ENCODE peak calls at places on chromosomes 1 and 21, in four cellular contexts. A, I, R and W are unnamed samples.

GRCh38 chr1:32393832-32394140 is 455 bp downstream of the BSDC1 start:
- DNase-seq in I (peak; percentile 67), A (peak; percentile 59), R (peak; percentile 52), W (no peak)

GRCh38 chr1:240031009-240031408 is 60.7 kb upstream of the FMN2 start:
- DNase-seq in R (peak; percentile 81), I (no peak), A (no peak), W (peak; percentile 71)

GRCh38 chr1:109925159-109925990 is 14.7 kb downstream of the CSF1 start:
- DNase-seq in R (no peak), I (no peak), A (no peak), W (no peak)

GRCh38 chr1:61198554-61198953 is 116.2 kb downstream of the NFIA start:
- DNase-seq in I (peak; percentile 68), A (no peak), R (no peak), W (no peak)

GRCh38 chr1:25006770-25007169 is 76.7 kb upstream of the RUNX3 start:
- DNase-seq in A (peak; percentile 50), R (no peak), I (no peak), W (no peak)

GRCh38 chr1:51976831-51977602 is 13.5 kb downstream of the RAB3B start:
- DNase-seq in I (no peak), A (peak; percentile 32), R (no peak), W (no peak)

GRCh38 chr1:210376836-210377377 is 48.2 kb downstream of the HHAT start:
- DNase-seq in I (no peak), R (no peak), A (no peak), W (no peak)

GRCh38 chr1:22941257-22941656 is 31.4 kb downstream of the LACTBL1 start:
- DNase-seq in R (no peak), I (no peak), A (no peak), W (no peak)

GRCh38 chr1:151266315-151266714 is 11.8 kb downstream of the PSMD4 start:
- DNase-seq in R (no peak), I (no peak), A (no peak), W (no peak)

GRCh38 chr1:18581420-18581880 is 49.2 kb upstream of the PAX7 start:
- DNase-seq in R (peak; percentile 72), I (peak; percentile 81), A (peak; percentile 50), W (no peak)

GRCh38 chr1:14765773-14766172 is 167.3 kb downstream of the KAZN start:
- DNase-seq in I (no peak), A (no peak), R (no peak), W (no peak)

GRCh38 chr1:100440075-100440809 is 87.9 kb downstream of the CDC14A start:
- DNase-seq in R (no peak), I (no peak), A (peak; percentile 30), W (no peak)

GRCh38 chr1:220775238-220775853 is 11.4 kb upstream of the MTARC1 start:
- DNase-seq in R (peak; percentile 57), I (peak; percentile 74), A (peak; percentile 55), W (peak; percentile 33)

GRCh38 chr1:35264861-35265260 is 3.6 kb upstream of the ZMYM4 start:
- DNase-seq in R (peak; percentile 68), A (peak; percentile 42), I (no peak), W (peak; percentile 21)

GRCh38 chr1:75765697-75766355 is 20.2 kb upstream of the RABGGTB start:
- DNase-seq in A (no peak), R (peak; percentile 63), I (no peak), W (peak; percentile 59)

GRCh38 chr1:2466834-2467554 is 9.1 kb upstream of the PLCH2 start:
- DNase-seq in A (no peak), I (peak; percentile 88), R (no peak), W (no peak)

GRCh38 chr21:32795802-32796489 is 24.4 kb upstream of the PAXBP1 start:
- DNase-seq in I (no peak), A (no peak), R (no peak), W (no peak)

GRCh38 chr1:24118410-24119242 is 6.7 kb upstream of the MYOM3 start:
- DNase-seq in A (no peak), I (no peak), R (no peak), W (no peak)

GRCh38 chr1:230383425-230383824 is 42.7 kb downstream of the PGBD5 start:
- DNase-seq in R (no peak), A (no peak), I (no peak), W (no peak)

GRCh38 chr1:199010933-199011332 is 372.1 kb downstream of the PTPRC start:
- DNase-seq in A (no peak), R (no peak), I (no peak), W (no peak)

GRCh38 chr1:59317343-59317742 is 20.4 kb downstream of the FGGY start:
- DNase-seq in A (no peak), I (no peak), R (no peak), W (no peak)

GRCh38 chr1:3620708-3621107 is 4.1 kb upstream of the TPRG1L start:
- DNase-seq in A (no peak), R (no peak), I (no peak), W (no peak)

GRCh38 chr1:49297783-49298182 is 521.1 kb upstream of the BEND5 start:
- DNase-seq in I (no peak), R (no peak), A (no peak), W (no peak)

GRCh38 chr1:10839188-10839770 is 42.8 kb upstream of the CASZ1 start:
- DNase-seq in I (no peak), A (no peak), R (no peak), W (no peak)

GRCh38 chr21:16455526-16455925 is 725.7 kb downstream of the USP25 start:
- DNase-seq in R (no peak), A (no peak), I (no peak), W (no peak)

GRCh38 chr1:57401671-57402070 is 22.2 kb downstream of the DAB1 start:
- DNase-seq in A (no peak), R (no peak), I (no peak), W (no peak)

GRCh38 chr1:20279507-20279906 is 11.2 kb upstream of the VWA5B1 start:
- DNase-seq in I (no peak), A (no peak), R (peak; percentile 77), W (peak; percentile 34)

GRCh38 chr1:180548686-180549326 is 10.0 kb upstream of the OVAAL start:
- DNase-seq in I (no peak), A (no peak), R (no peak), W (no peak)

GRCh38 chr1:38891753-38892152 is 10.4 kb upstream of the GJA9 start:
- DNase-seq in A (no peak), I (no peak), R (peak; percentile 27), W (no peak)

GRCh38 chr1:67646145-67647035 is 38.6 kb upstream of the GADD45A start:
- DNase-seq in R (peak; percentile 18), I (peak; percentile 61), A (no peak), W (no peak)

GRCh38 chr1:23525558-23526174 is 5.4 kb downstream of the E2F2 start:
- DNase-seq in R (no peak), A (no peak), I (peak; percentile 51), W (no peak)

GRCh38 chr1:55400560-55400959 is 185.4 kb upstream of the USP24 start:
- DNase-seq in R (peak; percentile 56), I (no peak), A (no peak), W (no peak)

GRCh38 chr1:151710187-151710586 is 6.4 kb downstream of the CELF3 start:
- DNase-seq in I (peak; percentile 95), R (peak; percentile 57), A (no peak), W (peak; percentile 42)

GRCh38 chr1:11691928-11692711 is 610 bp downstream of the DRAXIN start:
- DNase-seq in A (no peak), I (peak; percentile 48), R (no peak), W (no peak)